ENCODE peak calls at places on chromosomes 6 and 20, in eight cellular contexts. L, P, G, E, O, K, Y and B are unnamed samples. For H3K4me1, the result is how much of the 10 kb centered on the place peaks cover.

GRCh38 chr6:137745321-137745720 is 121.7 kb upstream of the TNFAIP3 start:
- DNase-seq in L (no peak), P (no peak), G (no peak), E (no peak), O (no peak), K (no peak), Y (no peak), B (no peak)

GRCh38 chr6:166490671-166491500 is 95.6 kb downstream of the RAMACL start:
- DNase-seq in L (no peak), P (peak), G (no peak), E (no peak), O (peak), K (no peak), Y (no peak), B (no peak)

GRCh38 chr20:59708326-59708725 is 104.0 kb downstream of the PHACTR3 start:
- DNase-seq in L (no peak), P (no peak), G (no peak), E (no peak), O (no peak), K (no peak), Y (no peak), B (no peak)

GRCh38 chr20:63129991-63130653 is 85.8 kb downstream of the YTHDF1 start:
- DNase-seq in L (no peak), P (no peak), G (no peak), E (peak), O (peak), K (no peak), Y (no peak), B (no peak)

GRCh38 chr6:16236648-16237199 is 1.7 kb upstream of the GMPR start:
- DNase-seq in L (no peak), P (peak), G (peak), E (peak), O (peak), K (no peak), Y (no peak), B (no peak)

GRCh38 chr6:110877154-110877564 is 2.6 kb downstream of the AMD1 start:
- DNase-seq in L (no peak), P (no peak), G (no peak), E (no peak), O (no peak), K (no peak), Y (no peak), B (no peak)

GRCh38 chr6:104689551-104690205 is 170.0 kb downstream of the HACE1 start:
- DNase-seq in L (no peak), P (no peak), G (no peak), E (no peak), O (no peak), K (no peak), Y (no peak), B (no peak)

GRCh38 chr6:38391206-38391908 is 248.4 kb downstream of the BTBD9 start:
- DNase-seq in L (no peak), P (no peak), G (no peak), E (no peak), O (no peak), K (no peak), Y (no peak), B (no peak)

DNA sequence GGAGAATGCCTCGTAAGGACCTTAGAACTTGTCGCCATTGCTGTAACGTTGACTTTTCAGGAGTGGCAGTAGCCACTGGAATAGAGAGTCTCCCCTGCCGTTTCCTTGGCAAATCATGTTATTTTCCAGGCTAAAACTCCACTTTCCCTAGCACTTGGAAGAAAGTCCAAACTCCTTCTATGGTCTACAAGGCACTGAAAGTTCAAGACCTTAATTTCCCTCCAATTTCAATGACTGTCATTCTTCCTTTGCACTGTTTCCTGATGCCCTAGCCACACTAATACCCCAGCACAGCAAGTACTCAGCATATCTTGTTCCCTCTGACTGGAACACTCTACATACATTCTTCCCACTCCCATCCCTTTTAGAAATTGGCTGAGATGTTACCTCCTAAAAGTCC is 1.8 kb upstream of the TBPL1 start:
- DNase-seq in L (no peak), P (no peak), G (no peak), E (no peak), O (no peak), K (no peak), Y (no peak), B (no peak)
- H3K27ac ChIP-seq in L (peak), P (peak), G (no peak), E (peak), O (peak), K (peak), Y (peak), B (peak)

GRCh38 chr6:112163295-112164257 is 76.2 kb downstream of the FAM229B start:
- DNase-seq in L (no peak), P (peak), G (peak), E (peak), O (peak), K (peak), Y (peak), B (no peak)
- TF ChIP-seq POLR2A in L (no peak), P (no peak), G (no peak), E (no peak), O (no peak), K (no peak), Y (no peak), B (no peak)

DNA sequence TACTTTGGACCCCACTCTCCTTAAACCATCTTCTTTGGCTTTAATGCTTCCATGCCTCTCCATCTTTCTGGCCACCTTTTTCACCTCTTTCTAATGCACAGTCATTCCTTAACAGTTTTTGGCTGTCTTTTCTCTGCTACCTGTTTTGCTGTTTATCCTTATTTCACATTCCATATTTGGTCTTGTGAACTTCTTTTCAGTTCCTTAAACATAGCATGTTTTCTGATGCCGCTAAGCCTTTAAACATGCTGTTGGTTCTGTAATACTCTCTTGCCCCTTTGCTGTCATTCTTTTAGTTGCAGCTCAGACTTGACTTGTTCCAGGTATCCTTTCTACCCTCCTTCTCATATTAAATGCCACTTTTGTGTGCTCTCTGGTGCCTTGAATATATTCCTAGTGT is 35.8 kb downstream of the TOP1 start:
- DNase-seq in L (no peak), P (no peak), G (peak), E (no peak), O (no peak), K (no peak), Y (no peak), B (no peak)
- H3K4me1 ChIP-seq in L (under half), P (under half), G (under half), E (under half), O (under half), K (under half), Y (under half), B (under half)

GRCh38 chr20:1912056-1912455 is 16.8 kb downstream of the SIRPA start:
- DNase-seq in L (no peak), P (peak), G (no peak), E (no peak), O (no peak), K (no peak), Y (no peak), B (no peak)
- H3K27ac ChIP-seq in L (no peak), P (no peak), G (no peak), E (no peak), O (no peak), K (no peak), Y (no peak), B (no peak)

GRCh38 chr6:43667245-43668150 is 20.1 kb downstream of the MRPS18A start:
- DNase-seq in L (no peak), P (peak), G (no peak), E (peak), O (peak), K (peak), Y (peak), B (no peak)
- TF ChIP-seq POLR2A in L (no peak), P (no peak), G (peak), E (no peak), O (no peak), K (no peak), Y (no peak), B (no peak)